ENCODE peak calls at places on chromosomes 3 and 15, in five cellular contexts. L is SK-N-SH, Y is HCT116, O is K562, X is GM12878. H is an unnamed sample. For H3K27me3, the result is how much of the 10 kb centered on the place peaks cover.

GRCh38 chr15:93103823-93104222 is 14.8 kb upstream of the RGMA start:
- DNase-seq in O (no peak), L (no peak), Y (no peak), X (no peak), H (no peak)

GRCh38 chr15:77013786-77014136 is 18.8 kb downstream of the PSTPIP1 start:
- DNase-seq in X (no peak), O (no peak), Y (peak), L (no peak), H (no peak)

GRCh38 chr15:38190501-38190900 is 62.1 kb upstream of the SPRED1 start:
- DNase-seq in O (no peak), L (no peak), X (no peak), Y (no peak), H (no peak)

GRCh38 chr3:99901200-99901926 is 83.7 kb downstream of the CMSS1 start:
- DNase-seq in Y (peak), X (peak), L (no peak), O (no peak), H (no peak)

GRCh38 chr3:82474711-82475110 is 713.3 kb upstream of the GBE1 start:
- DNase-seq in X (no peak), L (no peak), Y (no peak), O (no peak), H (no peak)

GRCh38 chr3:63661242-63661641 is 8.8 kb downstream of the SNTN start:
- DNase-seq in Y (no peak), O (peak), L (no peak), X (no peak), H (no peak)

GRCh38 chr15:69303337-69304175 is 4.8 kb downstream of the PAQR5 start:
- DNase-seq in L (no peak), O (peak), X (no peak), Y (no peak), H (no peak)

GRCh38 chr3:177602601-177603136 is 405.4 kb upstream of the TBL1XR1 start:
- DNase-seq in X (no peak), O (no peak), Y (no peak), L (no peak), H (no peak)

GRCh38 chr3:177429772-177430171 is 232.5 kb upstream of the TBL1XR1 start:
- DNase-seq in L (no peak), O (no peak), X (no peak), Y (no peak), H (no peak)

GRCh38 chr3:8607285-8608040 is 37.1 kb downstream of the SSUH2 start:
- DNase-seq in Y (peak), L (peak), O (no peak), X (no peak), H (peak)

GRCh38 chr15:51307811-51308210 is 30.6 kb downstream of the CYP19A1 start:
- DNase-seq in Y (no peak), O (no peak), L (no peak), X (no peak), H (no peak)

GRCh38 chr3:125087768-125088391 is 32.1 kb upstream of the HEG1 start:
- DNase-seq in Y (no peak), X (no peak), L (no peak), O (no peak), H (no peak)

GRCh38 chr3:25055981-25056380 is 372.1 kb upstream of the RARB start:
- DNase-seq in Y (no peak), L (no peak), O (no peak), X (no peak), H (no peak)

GRCh38 chr3:52835766-52836470 is 1.1 kb upstream of the MUSTN1 start:
- DNase-seq in Y (no peak), O (no peak), X (no peak), L (no peak), H (no peak)
- TF ChIP-seq YY1 in Y (no peak), O (no peak), X (no peak), L (no peak), H (no peak)

GRCh38 chr15:39397883-39398282 is 183.0 kb upstream of the THBS1 start:
- DNase-seq in L (no peak), O (peak), Y (no peak), X (no peak), H (no peak)
- H3K27me3 ChIP-seq in L (under half), O (under half), Y (under half), X (under half), H (under half)

GRCh38 chr3:71453822-71454512 is 129.6 kb downstream of the FOXP1 start:
- DNase-seq in X (no peak), L (no peak), Y (no peak), O (no peak), H (no peak)
- H3K4me3 ChIP-seq in X (no peak), L (no peak), Y (no peak), O (no peak), H (no peak)

GRCh38 chr15:91067026-91067425 is 33.0 kb upstream of the SV2B start:
- DNase-seq in X (no peak), L (no peak), O (no peak), Y (no peak), H (no peak)
- TF ChIP-seq YY1 in X (no peak), L (no peak), O (no peak), Y (no peak), H (no peak)

DNA sequence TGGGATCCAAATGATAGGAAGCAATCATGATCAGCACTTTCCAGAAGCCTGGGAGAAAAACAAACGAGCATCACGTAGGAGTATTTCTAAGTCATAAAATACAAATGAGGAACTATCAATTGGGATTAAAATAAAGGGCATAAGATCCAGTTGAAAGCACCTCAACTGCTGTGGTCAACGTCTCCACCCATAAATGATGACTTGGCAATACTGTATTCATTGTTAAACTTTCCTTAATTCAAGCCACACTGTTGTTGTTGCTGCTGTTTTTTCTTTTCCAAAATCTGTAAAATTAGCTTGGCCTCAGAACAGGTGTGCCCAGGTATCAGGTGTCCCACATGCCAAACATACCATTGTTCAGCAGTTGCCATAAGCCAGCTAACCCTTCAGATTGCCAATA is 395.8 kb downstream of the NTRK3 start:
- DNase-seq in Y (no peak), O (no peak), L (no peak), X (no peak), H (no peak)
- H3K27me3 ChIP-seq in Y (under half), O (under half), L (under half), X (under half), H (under half)

GRCh38 chr3:71119171-71119570 is 464.4 kb downstream of the FOXP1 start:
- DNase-seq in Y (no peak), X (no peak), L (no peak), O (no peak), H (no peak)

GRCh38 chr3:71114610-71115009 is 468.9 kb downstream of the FOXP1 start:
- DNase-seq in Y (no peak), O (no peak), L (no peak), X (no peak), H (no peak)

GRCh38 chr3:71118406-71118805 is 465.1 kb downstream of the FOXP1 start:
- DNase-seq in O (no peak), L (no peak), X (no peak), Y (no peak), H (no peak)

GRCh38 chr3:71120012-71120411 is 463.5 kb downstream of the FOXP1 start:
- DNase-seq in Y (no peak), O (no peak), X (no peak), L (no peak), H (no peak)

GRCh38 chr3:71117572-71118247 is 465.8 kb downstream of the FOXP1 start:
- DNase-seq in O (no peak), L (no peak), X (no peak), Y (no peak), H (no peak)
- H3K4me3 ChIP-seq in O (no peak), L (no peak), X (no peak), Y (no peak), H (no peak)